ENCODE peak calls at places on chromosome 11, in nine cellular contexts. Y is stomach, D is GM12865, I is transverse colon, Z is body of pancreas, W is RWPE2, R is BE2C, H is thyroid gland, M is AG10803. C is an unnamed sample.

GRCh38 chr11:1766719-1767398 is 3.1 kb upstream of the CTSD start:
- DNase-seq in Y (no peak), D (no peak), I (no peak), Z (peak; percentile 9), W (peak; percentile 41), R (no peak), H (no peak), M (no peak), C (no peak)

GRCh38 chr11:25769287-25769686 is 562.6 kb upstream of the ANO3 start:
- DNase-seq in Y (no peak), D (no peak), I (no peak), Z (no peak), W (no peak), R (no peak), H (peak; percentile 27), M (no peak), C (no peak)

GRCh38 chr11:121194731-121195596 is 93.9 kb downstream of the TECTA start:
- DNase-seq in Y (peak; percentile 39), D (peak; percentile 82), I (peak; percentile 34), Z (peak; percentile 55), W (no peak), R (peak; percentile 66), H (peak; percentile 32), M (peak; percentile 57), C (peak; percentile 80)

GRCh38 chr11:124510279-124510678 is 33.2 kb downstream of the OR8B12 start:
- DNase-seq in Y (no peak), D (no peak), I (no peak), Z (no peak), W (no peak), R (no peak), H (no peak), M (no peak), C (no peak)

GRCh38 chr11:129041611-129042018 is 98.9 kb upstream of the TP53AIP1 start:
- DNase-seq in Y (no peak), D (no peak), I (no peak), Z (no peak), W (no peak), R (no peak), H (no peak), M (peak; percentile 66), C (no peak)

GRCh38 chr11:19216021-19216420 is 14.2 kb upstream of the CSRP3 start:
- DNase-seq in Y (no peak), D (no peak), I (no peak), Z (no peak), W (no peak), R (no peak), H (no peak), M (no peak), C (no peak)

GRCh38 chr11:86988351-86988881 is 33.2 kb upstream of the FZD4 start:
- DNase-seq in Y (no peak), D (no peak), I (no peak), Z (no peak), W (no peak), R (no peak), H (no peak), M (no peak), C (no peak)

GRCh38 chr11:6623391-6624363 is 4.5 kb upstream of the TPP1 start:
- DNase-seq in Y (no peak), D (no peak), I (no peak), Z (peak; percentile 7), W (peak; percentile 49), R (no peak), H (no peak), M (no peak), C (no peak)

GRCh38 chr11:70099578-70100282 is 21.6 kb downstream of the ANO1 start:
- DNase-seq in Y (no peak), D (no peak), I (no peak), Z (no peak), W (peak; percentile 45), R (no peak), H (no peak), M (peak; percentile 6), C (no peak)

GRCh38 chr11:15826826-15827225 is 529.5 kb downstream of the SOX6 start:
- DNase-seq in Y (no peak), D (peak; percentile 29), I (peak; percentile 32), Z (no peak), W (no peak), R (peak; percentile 78), H (peak; percentile 38), M (no peak), C (peak; percentile 63)

GRCh38 chr11:58465690-58466089 is 23.7 kb upstream of the OR5B12 start:
- DNase-seq in Y (no peak), D (no peak), I (no peak), Z (no peak), W (no peak), R (no peak), H (no peak), M (no peak), C (no peak)

GRCh38 chr11:95512177-95512576 is 277.4 kb downstream of the FAM76B start:
- DNase-seq in Y (no peak), D (no peak), I (peak; percentile 8), Z (no peak), W (peak; percentile 55), R (no peak), H (peak; percentile 2), M (peak; percentile 99), C (peak; percentile 16)

GRCh38 chr11:6576471-6577373 is 26.7 kb downstream of the RRP8 start:
- DNase-seq in Y (no peak), D (no peak), I (no peak), Z (no peak), W (no peak), R (peak; percentile 31), H (peak; percentile 80), M (peak; percentile 90), C (no peak)

GRCh38 chr11:79592441-79593223 is 151.8 kb upstream of the TENM4 start:
- DNase-seq in Y (no peak), D (no peak), I (no peak), Z (no peak), W (no peak), R (no peak), H (no peak), M (no peak), C (no peak)

GRCh38 chr11:118819687-118820086 is 28.7 kb upstream of the DDX6 start:
- DNase-seq in Y (peak; percentile 47), D (peak; percentile 22), I (no peak), Z (no peak), W (no peak), R (no peak), H (no peak), M (no peak), C (no peak)

GRCh38 chr11:118818130-118818529 is 27.2 kb upstream of the DDX6 start:
- DNase-seq in Y (no peak), D (no peak), I (no peak), Z (no peak), W (no peak), R (no peak), H (no peak), M (no peak), C (no peak)

GRCh38 chr11:118820412-118821357 is 29.7 kb upstream of the DDX6 start:
- DNase-seq in Y (peak; percentile 81), D (peak; percentile 97), I (peak; percentile 94), Z (peak; percentile 97), W (peak; percentile 74), R (peak; percentile 10), H (peak; percentile 98), M (peak; percentile 0), C (peak; percentile 23)
- H3K4me3 ChIP-seq in Y (no peak overlapping the region), D (peak overlapping the region; percentile 24), I (no peak overlapping the region), Z (no peak overlapping the region), W (no peak overlapping the region), R (no peak overlapping the region), H (no peak overlapping the region), M (no peak overlapping the region), C (no peak overlapping the region)

DNA sequence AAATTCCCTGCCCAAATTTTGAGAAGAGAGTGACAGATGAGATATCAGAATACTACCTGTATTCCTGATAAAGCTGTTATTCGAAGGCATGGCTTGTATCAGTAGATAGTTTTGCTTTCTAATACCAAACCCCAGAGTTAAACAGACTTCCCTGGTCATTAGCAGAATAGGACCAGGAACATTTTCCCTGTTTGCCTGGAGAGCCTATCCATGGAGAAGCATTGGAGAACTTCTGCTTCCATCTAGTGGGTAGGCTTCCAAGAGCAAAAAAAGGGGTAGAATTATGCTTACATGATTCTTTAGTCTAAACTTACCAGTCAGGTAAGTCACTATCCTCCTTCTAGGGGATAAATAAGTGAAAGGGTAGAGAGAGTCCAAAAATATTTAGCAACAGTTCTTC is 14.2 kb downstream of the PDE3B start:
- DNase-seq in Y (no peak), D (no peak), I (no peak), Z (no peak), W (no peak), R (no peak), H (no peak), M (no peak), C (no peak)
- TF ChIP-seq CTCF in Y (no peak), D (no peak), I (no peak), Z (no peak), W (no peak), R (no peak), H (no peak), M (no peak), C (no peak)

GRCh38 chr11:568306-569259 is 7.7 kb upstream of the PHRF1 start:
- DNase-seq in Y (peak; percentile 96), D (peak; percentile 96), I (peak; percentile 95), Z (peak; percentile 95), W (peak; percentile 92), R (peak; percentile 93), H (peak; percentile 96), M (peak; percentile 94), C (peak; percentile 94)

GRCh38 chr11:574632-575323 is 1.5 kb upstream of the PHRF1 start:
- DNase-seq in Y (no peak), D (no peak), I (no peak), Z (no peak), W (no peak), R (no peak), H (no peak), M (no peak), C (peak; percentile 38)

GRCh38 chr11:569273-569885 is 6.9 kb upstream of the PHRF1 start:
- DNase-seq in Y (peak; percentile 49), D (no peak), I (no peak), Z (no peak), W (no peak), R (no peak), H (no peak), M (peak; percentile 21), C (no peak)

GRCh38 chr11:573146-573759 is 3.0 kb upstream of the PHRF1 start:
- DNase-seq in Y (no peak), D (no peak), I (no peak), Z (no peak), W (no peak), R (no peak), H (peak; percentile 62), M (no peak), C (no peak)

GRCh38 chr11:571802-572185 is 4.5 kb upstream of the PHRF1 start:
- DNase-seq in Y (no peak), D (no peak), I (no peak), Z (no peak), W (no peak), R (no peak), H (no peak), M (no peak), C (no peak)
- H3K4me3 ChIP-seq in Y (no peak overlapping the region), D (no peak overlapping the region), I (no peak overlapping the region), Z (no peak overlapping the region), W (no peak overlapping the region), R (no peak overlapping the region), H (no peak overlapping the region), M (no peak overlapping the region), C (no peak overlapping the region)

DNA sequence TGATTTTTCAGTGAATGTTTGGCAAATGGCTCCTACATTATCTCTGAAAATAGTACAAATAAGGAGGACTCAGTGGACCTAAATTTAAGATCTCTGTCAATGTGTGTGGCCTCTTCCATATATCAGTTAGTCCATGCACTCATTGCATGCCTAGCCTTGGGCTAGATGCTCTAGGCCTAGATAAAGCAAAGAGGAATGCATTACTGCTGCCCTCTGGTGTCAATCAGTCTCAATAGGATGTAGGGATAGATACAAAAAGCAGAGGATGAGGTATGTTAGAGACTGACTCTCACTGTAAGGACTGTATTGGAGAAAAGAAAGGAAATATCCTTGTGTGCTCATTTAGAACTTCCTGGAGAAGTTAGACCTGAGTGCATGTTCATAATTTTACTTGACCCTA is 42.0 kb downstream of the MS4A2 start:
- DNase-seq in Y (no peak), D (peak; percentile 41), I (peak; percentile 38), Z (peak; percentile 22), W (no peak), R (no peak), H (no peak), M (no peak), C (peak; percentile 82)
- TF ChIP-seq CTCF in Y (peak; percentile 8), D (no peak), I (peak; percentile 37), Z (peak; percentile 23), W (peak; percentile 76), R (peak; percentile 7), H (no peak), M (peak; percentile 1), C (peak; percentile 24)

C was measured in testis.